ENCODE peak calls at places on chromosomes 6 and 20, in eight cellular contexts. One of them, this sample, is unnamed.

GRCh38 chr6:84428300-84428907 is 201.0 kb upstream of the CEP162 start:
- DNase-seq in GM23338: peak; percentile 78
- DNase-seq in MM.1S: peak; percentile 56
- DNase-seq in psoas muscle: peak; percentile 58
- DNase-seq in astrocyte: peak; percentile 26
- DNase-seq in right atrium auricular region: peak; percentile 69
- DNase-seq in pancreas: no peak
- DNase-seq in left ventricle myocardium inferior: peak; percentile 49
- DNase-seq in this sample: peak; percentile 80

GRCh38 chr6:151763303-151763702 is 44.2 kb upstream of the ESR1 start:
- DNase-seq in left ventricle myocardium inferior: no peak
- DNase-seq in MM.1S: no peak
- DNase-seq in right atrium auricular region: no peak
- DNase-seq in pancreas: no peak
- DNase-seq in psoas muscle: no peak
- DNase-seq in GM23338: peak; percentile 25
- DNase-seq in astrocyte: peak; percentile 16
- DNase-seq in this sample: no peak

GRCh38 chr20:31669876-31670275 is 32.2 kb downstream of the COX4I2 start:
- DNase-seq in MM.1S: no peak
- DNase-seq in psoas muscle: no peak
- DNase-seq in astrocyte: no peak
- DNase-seq in right atrium auricular region: no peak
- DNase-seq in GM23338: peak; percentile 55
- DNase-seq in pancreas: no peak
- DNase-seq in left ventricle myocardium inferior: no peak
- DNase-seq in this sample: no peak

GRCh38 chr6:159720708-159721107 is 6.6 kb upstream of the WTAP start:
- DNase-seq in pancreas: no peak
- DNase-seq in astrocyte: no peak
- DNase-seq in right atrium auricular region: no peak
- DNase-seq in MM.1S: peak; percentile 49
- DNase-seq in left ventricle myocardium inferior: no peak
- DNase-seq in psoas muscle: no peak
- DNase-seq in GM23338: peak; percentile 75
- DNase-seq in this sample: no peak

GRCh38 chr6:17473554-17473953 is 80.2 kb downstream of the CAP2 start:
- DNase-seq in psoas muscle: no peak
- DNase-seq in MM.1S: no peak
- DNase-seq in astrocyte: no peak
- DNase-seq in GM23338: no peak
- DNase-seq in left ventricle myocardium inferior: no peak
- DNase-seq in right atrium auricular region: no peak
- DNase-seq in pancreas: no peak
- DNase-seq in this sample: no peak

GRCh38 chr6:169908403-169908933 is 157.0 kb downstream of the ERMARD start:
- DNase-seq in right atrium auricular region: no peak
- DNase-seq in psoas muscle: no peak
- DNase-seq in MM.1S: no peak
- DNase-seq in pancreas: no peak
- DNase-seq in left ventricle myocardium inferior: no peak
- DNase-seq in astrocyte: no peak
- DNase-seq in GM23338: no peak
- DNase-seq in this sample: peak; percentile 35

GRCh38 chr6:166456360-166457156 is 73.8 kb upstream of the MPC1 start:
- DNase-seq in MM.1S: peak; percentile 41
- DNase-seq in left ventricle myocardium inferior: no peak
- DNase-seq in astrocyte: peak; percentile 36
- DNase-seq in psoas muscle: no peak
- DNase-seq in GM23338: peak; percentile 60
- DNase-seq in right atrium auricular region: no peak
- DNase-seq in pancreas: no peak
- DNase-seq in this sample: no peak

GRCh38 chr6:164455835-164456234 is 853.6 kb downstream of the C6orf118 start:
- DNase-seq in right atrium auricular region: no peak
- DNase-seq in psoas muscle: no peak
- DNase-seq in left ventricle myocardium inferior: no peak
- DNase-seq in pancreas: no peak
- DNase-seq in MM.1S: no peak
- DNase-seq in GM23338: peak; percentile 50
- DNase-seq in astrocyte: no peak
- DNase-seq in this sample: no peak

GRCh38 chr6:142907544-142907943 is 37.4 kb downstream of the HIVEP2 start:
- DNase-seq in GM23338: peak; percentile 15
- DNase-seq in pancreas: no peak
- DNase-seq in psoas muscle: no peak
- DNase-seq in MM.1S: no peak
- DNase-seq in right atrium auricular region: no peak
- DNase-seq in astrocyte: no peak
- DNase-seq in left ventricle myocardium inferior: no peak
- DNase-seq in this sample: no peak

GRCh38 chr20:18314786-18315406 is 26.6 kb downstream of the ZNF133 start:
- DNase-seq in left ventricle myocardium inferior: no peak
- DNase-seq in psoas muscle: no peak
- DNase-seq in MM.1S: no peak
- DNase-seq in astrocyte: peak; percentile 53
- DNase-seq in right atrium auricular region: no peak
- DNase-seq in pancreas: no peak
- DNase-seq in GM23338: no peak
- DNase-seq in this sample: no peak

GRCh38 chr6:134432036-134432435 is 114.1 kb upstream of the SGK1 start:
- DNase-seq in pancreas: no peak
- DNase-seq in GM23338: no peak
- DNase-seq in astrocyte: no peak
- DNase-seq in left ventricle myocardium inferior: no peak
- DNase-seq in right atrium auricular region: no peak
- DNase-seq in MM.1S: no peak
- DNase-seq in psoas muscle: no peak
- DNase-seq in this sample: no peak

GRCh38 chr6:160418370-160418769 is 70.2 kb downstream of the SLC22A3 start:
- DNase-seq in left ventricle myocardium inferior: no peak
- DNase-seq in right atrium auricular region: no peak
- DNase-seq in MM.1S: no peak
- DNase-seq in astrocyte: no peak
- DNase-seq in pancreas: no peak
- DNase-seq in psoas muscle: no peak
- DNase-seq in GM23338: no peak
- DNase-seq in this sample: no peak

GRCh38 chr6:169490830-169491229 is 211.0 kb downstream of the WDR27 start:
- DNase-seq in pancreas: no peak
- DNase-seq in astrocyte: peak; percentile 71
- DNase-seq in psoas muscle: no peak
- DNase-seq in MM.1S: no peak
- DNase-seq in right atrium auricular region: no peak
- DNase-seq in GM23338: no peak
- DNase-seq in left ventricle myocardium inferior: no peak
- DNase-seq in this sample: no peak

DNA sequence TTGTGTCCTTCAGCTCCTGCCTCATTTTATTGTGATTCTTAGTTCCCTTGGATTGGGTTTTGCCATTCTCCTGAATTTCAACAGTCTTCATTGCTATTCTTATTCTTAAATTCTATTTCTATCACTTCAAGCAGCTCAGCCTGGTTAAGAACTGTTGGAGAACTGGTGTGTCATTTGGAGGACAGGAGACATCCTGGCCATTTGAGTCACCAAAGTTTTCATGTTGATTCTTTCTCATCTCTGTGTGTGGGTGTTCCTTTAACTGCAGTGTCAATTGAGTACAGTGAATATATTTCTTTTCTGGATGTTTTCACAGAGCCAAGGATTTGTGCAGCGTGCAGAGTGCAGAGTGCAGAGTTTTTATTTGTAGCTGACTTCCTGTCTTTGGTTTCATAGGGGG is 33.5 kb upstream of the TFB1M start:
- DNase-seq in GM23338: no peak
- DNase-seq in MM.1S: no peak
- DNase-seq in astrocyte: no peak
- DNase-seq in right atrium auricular region: no peak
- DNase-seq in psoas muscle: no peak
- DNase-seq in left ventricle myocardium inferior: no peak
- DNase-seq in pancreas: no peak
- DNase-seq in this sample: no peak
- H3K27ac ChIP-seq in GM23338: no peak overlapping the region
- H3K27ac ChIP-seq in MM.1S: no peak overlapping the region
- H3K27ac ChIP-seq in astrocyte: no peak overlapping the region
- H3K27ac ChIP-seq in right atrium auricular region: no peak overlapping the region
- H3K27ac ChIP-seq in psoas muscle: no peak overlapping the region
- H3K27ac ChIP-seq in left ventricle myocardium inferior: no peak overlapping the region
- H3K27ac ChIP-seq in pancreas: no peak overlapping the region
- H3K27ac ChIP-seq in this sample: no peak overlapping the region

GRCh38 chr20:59415224-59415623 is 114.8 kb downstream of the EDN3 start:
- DNase-seq in pancreas: no peak
- DNase-seq in GM23338: no peak
- DNase-seq in astrocyte: no peak
- DNase-seq in psoas muscle: no peak
- DNase-seq in right atrium auricular region: no peak
- DNase-seq in left ventricle myocardium inferior: no peak
- DNase-seq in MM.1S: no peak
- DNase-seq in this sample: no peak

GRCh38 chr20:59413326-59413865 is 113.0 kb downstream of the EDN3 start:
- DNase-seq in astrocyte: no peak
- DNase-seq in right atrium auricular region: no peak
- DNase-seq in MM.1S: no peak
- DNase-seq in psoas muscle: no peak
- DNase-seq in left ventricle myocardium inferior: no peak
- DNase-seq in pancreas: no peak
- DNase-seq in GM23338: no peak
- DNase-seq in this sample: no peak

GRCh38 chr20:59412251-59412650 is 111.8 kb downstream of the EDN3 start:
- DNase-seq in pancreas: no peak
- DNase-seq in right atrium auricular region: no peak
- DNase-seq in psoas muscle: no peak
- DNase-seq in GM23338: no peak
- DNase-seq in MM.1S: no peak
- DNase-seq in astrocyte: no peak
- DNase-seq in left ventricle myocardium inferior: no peak
- DNase-seq in this sample: no peak

GRCh38 chr20:59411191-59411988 is 111.0 kb downstream of the EDN3 start:
- DNase-seq in astrocyte: no peak
- DNase-seq in MM.1S: no peak
- DNase-seq in right atrium auricular region: no peak
- DNase-seq in pancreas: no peak
- DNase-seq in left ventricle myocardium inferior: no peak
- DNase-seq in psoas muscle: no peak
- DNase-seq in GM23338: no peak
- DNase-seq in this sample: no peak

GRCh38 chr20:59412896-59413295 is 112.5 kb downstream of the EDN3 start:
- DNase-seq in MM.1S: no peak
- DNase-seq in right atrium auricular region: no peak
- DNase-seq in left ventricle myocardium inferior: no peak
- DNase-seq in psoas muscle: no peak
- DNase-seq in GM23338: peak; percentile 54
- DNase-seq in astrocyte: no peak
- DNase-seq in pancreas: no peak
- DNase-seq in this sample: no peak
- TF ChIP-seq CTCF in MM.1S: no peak
- TF ChIP-seq CTCF in right atrium auricular region: no peak
- TF ChIP-seq CTCF in left ventricle myocardium inferior: no peak
- TF ChIP-seq CTCF in psoas muscle: no peak
- TF ChIP-seq CTCF in GM23338: peak; percentile 52
- TF ChIP-seq CTCF in astrocyte: no peak
- TF ChIP-seq CTCF in pancreas: no peak
- TF ChIP-seq CTCF in this sample: no peak

GRCh38 chr20:58670097-58670496 is 19.0 kb downstream of the STX16 start:
- DNase-seq in psoas muscle: no peak
- DNase-seq in right atrium auricular region: no peak
- DNase-seq in GM23338: no peak
- DNase-seq in astrocyte: no peak
- DNase-seq in pancreas: no peak
- DNase-seq in MM.1S: no peak
- DNase-seq in left ventricle myocardium inferior: no peak
- DNase-seq in this sample: no peak
- H3K27ac ChIP-seq in psoas muscle: no peak overlapping the region
- H3K27ac ChIP-seq in right atrium auricular region: no peak overlapping the region
- H3K27ac ChIP-seq in GM23338: peak overlapping the region; percentile 97
- H3K27ac ChIP-seq in astrocyte: no peak overlapping the region
- H3K27ac ChIP-seq in pancreas: no peak overlapping the region
- H3K27ac ChIP-seq in MM.1S: no peak overlapping the region
- H3K27ac ChIP-seq in left ventricle myocardium inferior: no peak overlapping the region
- H3K27ac ChIP-seq in this sample: no peak overlapping the region

DNA sequence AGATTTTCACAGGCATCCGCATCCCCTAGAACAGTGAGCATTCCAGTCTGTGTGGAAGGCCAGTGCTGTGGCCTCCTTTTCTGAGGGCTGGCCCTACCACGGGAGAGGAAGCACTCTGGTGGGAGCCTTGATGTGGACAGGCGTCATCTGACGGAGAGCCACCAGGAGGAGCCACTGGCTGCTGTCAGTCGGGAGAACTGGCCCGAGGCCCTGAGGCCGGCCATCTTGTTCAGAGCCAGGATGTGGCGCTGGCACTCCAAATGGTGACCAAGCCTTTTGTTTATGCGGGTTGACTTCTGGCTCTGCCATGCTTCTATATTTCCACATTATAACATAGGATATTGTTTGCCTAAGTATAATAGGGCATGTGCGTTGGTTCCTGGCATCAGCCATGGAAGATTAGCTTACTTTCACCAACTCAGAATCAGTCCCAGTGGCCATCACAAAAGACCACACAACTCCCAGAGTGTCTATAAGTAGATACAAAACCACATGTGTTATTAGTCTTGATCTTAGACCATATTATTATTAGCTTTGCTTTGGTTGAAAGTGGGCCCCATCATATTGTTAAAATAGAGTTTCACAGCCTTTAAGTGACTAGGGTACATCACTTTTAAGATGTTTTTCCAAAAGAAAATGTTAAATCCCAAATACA is 273.9 kb upstream of the TAB2 start:
- DNase-seq in right atrium auricular region: no peak
- DNase-seq in psoas muscle: no peak
- DNase-seq in astrocyte: no peak
- DNase-seq in GM23338: peak; percentile 72
- DNase-seq in MM.1S: no peak
- DNase-seq in pancreas: no peak
- DNase-seq in left ventricle myocardium inferior: no peak
- DNase-seq in this sample: no peak
- TF ChIP-seq CTCF in right atrium auricular region: peak; percentile 20
- TF ChIP-seq CTCF in psoas muscle: no peak
- TF ChIP-seq CTCF in astrocyte: peak; percentile 18
- TF ChIP-seq CTCF in GM23338: peak; percentile 61
- TF ChIP-seq CTCF in MM.1S: peak; percentile 28
- TF ChIP-seq CTCF in pancreas: no peak
- TF ChIP-seq CTCF in left ventricle myocardium inferior: peak; percentile 26
- TF ChIP-seq CTCF in this sample: no peak

DNA sequence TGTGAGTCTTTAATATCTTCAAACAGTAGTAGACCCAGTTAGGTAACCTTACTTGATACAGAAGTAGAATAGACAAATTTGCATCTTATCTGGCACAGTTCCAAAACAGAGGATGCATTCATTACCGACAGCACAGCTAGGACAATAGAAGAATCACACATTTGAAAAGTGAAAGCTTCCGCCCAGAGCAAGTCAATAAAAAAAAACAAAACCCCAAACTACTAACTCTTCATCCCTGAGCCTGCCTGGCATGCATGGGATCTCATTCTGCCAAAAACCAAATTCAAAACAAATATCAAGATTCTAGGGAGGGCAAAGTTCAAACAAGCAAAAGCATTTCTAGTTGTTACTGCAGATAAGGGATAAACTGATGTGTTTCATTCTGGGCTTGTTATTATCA is 235.4 kb downstream of the BTBD9 start:
- DNase-seq in GM23338: no peak
- DNase-seq in psoas muscle: no peak
- DNase-seq in pancreas: no peak
- DNase-seq in astrocyte: peak; percentile 9
- DNase-seq in right atrium auricular region: no peak
- DNase-seq in left ventricle myocardium inferior: no peak
- DNase-seq in MM.1S: no peak
- DNase-seq in this sample: no peak
- H3K27ac ChIP-seq in GM23338: no peak overlapping the region
- H3K27ac ChIP-seq in psoas muscle: no peak overlapping the region
- H3K27ac ChIP-seq in pancreas: no peak overlapping the region
- H3K27ac ChIP-seq in astrocyte: no peak overlapping the region
- H3K27ac ChIP-seq in right atrium auricular region: no peak overlapping the region
- H3K27ac ChIP-seq in left ventricle myocardium inferior: no peak overlapping the region
- H3K27ac ChIP-seq in MM.1S: no peak overlapping the region
- H3K27ac ChIP-seq in this sample: peak overlapping the region; percentile 19

This sample was measured in coronary artery.